ENCODE peak calls at places on chromosomes 13 and 19, in seven cellular contexts. One of them, this sample, is unnamed.

GRCh38 chr13:49240017-49240416 is 7.7 kb upstream of the CDADC1 start:
- DNase-seq in fibroblast of pulmonary artery: peak; percentile 51
- DNase-seq in astrocyte of the spinal cord: peak; percentile 46
- DNase-seq in mammary epithelial cell: peak; percentile 39
- DNase-seq in cardiac muscle cell: peak; percentile 2
- DNase-seq in lower leg skin: no peak
- DNase-seq in endothelial cell: peak; percentile 14
- DNase-seq in this sample: peak; percentile 5

GRCh38 chr19:10389863-10390262 is 9.5 kb upstream of the TYK2 start:
- DNase-seq in mammary epithelial cell: no peak
- DNase-seq in astrocyte of the spinal cord: no peak
- DNase-seq in cardiac muscle cell: no peak
- DNase-seq in endothelial cell: no peak
- DNase-seq in fibroblast of pulmonary artery: peak; percentile 18
- DNase-seq in lower leg skin: no peak
- DNase-seq in this sample: no peak

GRCh38 chr19:44745386-44745831 is 3.1 kb upstream of the BCL3 start:
- DNase-seq in lower leg skin: peak; percentile 95
- DNase-seq in endothelial cell: no peak
- DNase-seq in astrocyte of the spinal cord: peak; percentile 73
- DNase-seq in cardiac muscle cell: no peak
- DNase-seq in fibroblast of pulmonary artery: peak; percentile 92
- DNase-seq in mammary epithelial cell: peak; percentile 43
- DNase-seq in this sample: no peak

GRCh38 chr13:110770678-110771077 is 57.2 kb downstream of the ING1 start:
- DNase-seq in cardiac muscle cell: no peak
- DNase-seq in fibroblast of pulmonary artery: no peak
- DNase-seq in lower leg skin: no peak
- DNase-seq in astrocyte of the spinal cord: no peak
- DNase-seq in mammary epithelial cell: no peak
- DNase-seq in endothelial cell: no peak
- DNase-seq in this sample: no peak

GRCh38 chr19:6210721-6211600 is 68.8 kb downstream of the MLLT1 start:
- DNase-seq in astrocyte of the spinal cord: no peak
- DNase-seq in cardiac muscle cell: no peak
- DNase-seq in lower leg skin: peak; percentile 82
- DNase-seq in fibroblast of pulmonary artery: no peak
- DNase-seq in mammary epithelial cell: no peak
- DNase-seq in endothelial cell: no peak
- DNase-seq in this sample: no peak

GRCh38 chr19:39852882-39853281 is 6.7 kb upstream of the FBL start:
- DNase-seq in astrocyte of the spinal cord: no peak
- DNase-seq in cardiac muscle cell: no peak
- DNase-seq in mammary epithelial cell: no peak
- DNase-seq in lower leg skin: no peak
- DNase-seq in endothelial cell: no peak
- DNase-seq in fibroblast of pulmonary artery: no peak
- DNase-seq in this sample: no peak

GRCh38 chr19:18363787-18364186 is 22.2 kb upstream of the GDF15 start:
- DNase-seq in lower leg skin: no peak
- DNase-seq in mammary epithelial cell: no peak
- DNase-seq in endothelial cell: no peak
- DNase-seq in fibroblast of pulmonary artery: no peak
- DNase-seq in astrocyte of the spinal cord: no peak
- DNase-seq in cardiac muscle cell: no peak
- DNase-seq in this sample: no peak

GRCh38 chr13:94966380-94966779 is 254.0 kb upstream of the SOX21 start:
- DNase-seq in endothelial cell: no peak
- DNase-seq in fibroblast of pulmonary artery: no peak
- DNase-seq in astrocyte of the spinal cord: no peak
- DNase-seq in lower leg skin: no peak
- DNase-seq in cardiac muscle cell: no peak
- DNase-seq in mammary epithelial cell: no peak
- DNase-seq in this sample: no peak

GRCh38 chr13:19185086-19185864 is 3.7 kb upstream of the TUBA3C start:
- DNase-seq in lower leg skin: peak; percentile 72
- DNase-seq in mammary epithelial cell: no peak
- DNase-seq in astrocyte of the spinal cord: no peak
- DNase-seq in endothelial cell: no peak
- DNase-seq in fibroblast of pulmonary artery: no peak
- DNase-seq in cardiac muscle cell: no peak
- DNase-seq in this sample: no peak

GRCh38 chr13:97288486-97288900 is 66.4 kb downstream of the MBNL2 start:
- DNase-seq in endothelial cell: no peak
- DNase-seq in lower leg skin: no peak
- DNase-seq in astrocyte of the spinal cord: no peak
- DNase-seq in fibroblast of pulmonary artery: no peak
- DNase-seq in mammary epithelial cell: no peak
- DNase-seq in cardiac muscle cell: no peak
- DNase-seq in this sample: no peak

GRCh38 chr13:33927315-33927714 is 109.4 kb downstream of the RFC3 start:
- DNase-seq in endothelial cell: no peak
- DNase-seq in mammary epithelial cell: peak; percentile 55
- DNase-seq in fibroblast of pulmonary artery: peak; percentile 67
- DNase-seq in cardiac muscle cell: no peak
- DNase-seq in astrocyte of the spinal cord: peak; percentile 70
- DNase-seq in lower leg skin: no peak
- DNase-seq in this sample: peak; percentile 40

GRCh38 chr13:44818428-44818827 is 170.8 kb downstream of the NUFIP1 start:
- DNase-seq in mammary epithelial cell: peak; percentile 16
- DNase-seq in lower leg skin: no peak
- DNase-seq in cardiac muscle cell: peak; percentile 20
- DNase-seq in fibroblast of pulmonary artery: peak; percentile 36
- DNase-seq in astrocyte of the spinal cord: peak; percentile 38
- DNase-seq in endothelial cell: no peak
- DNase-seq in this sample: no peak

GRCh38 chr13:62627226-62627625 is 1211.6 kb upstream of the PCDH20 start:
- DNase-seq in fibroblast of pulmonary artery: no peak
- DNase-seq in mammary epithelial cell: no peak
- DNase-seq in astrocyte of the spinal cord: no peak
- DNase-seq in cardiac muscle cell: no peak
- DNase-seq in lower leg skin: peak; percentile 83
- DNase-seq in endothelial cell: no peak
- DNase-seq in this sample: no peak

GRCh38 chr19:29040291-29040690 is 172.7 kb downstream of the UQCRFS1 start:
- DNase-seq in fibroblast of pulmonary artery: no peak
- DNase-seq in cardiac muscle cell: no peak
- DNase-seq in lower leg skin: no peak
- DNase-seq in astrocyte of the spinal cord: no peak
- DNase-seq in endothelial cell: no peak
- DNase-seq in mammary epithelial cell: no peak
- DNase-seq in this sample: no peak

GRCh38 chr13:34515201-34515600 is 426.9 kb upstream of the NBEA start:
- DNase-seq in cardiac muscle cell: no peak
- DNase-seq in endothelial cell: no peak
- DNase-seq in astrocyte of the spinal cord: no peak
- DNase-seq in mammary epithelial cell: no peak
- DNase-seq in fibroblast of pulmonary artery: no peak
- DNase-seq in lower leg skin: no peak
- DNase-seq in this sample: no peak

GRCh38 chr19:51688665-51689571 is 4.2 kb upstream of the SPACA6 start:
- DNase-seq in astrocyte of the spinal cord: peak; percentile 98
- DNase-seq in mammary epithelial cell: peak; percentile 94
- DNase-seq in endothelial cell: peak; percentile 79
- DNase-seq in fibroblast of pulmonary artery: peak; percentile 97
- DNase-seq in lower leg skin: peak; percentile 97
- DNase-seq in cardiac muscle cell: peak; percentile 92
- DNase-seq in this sample: peak; percentile 88

GRCh38 chr19:2988568-2988967 is 11.2 kb downstream of the TLE6 start:
- DNase-seq in lower leg skin: no peak
- DNase-seq in astrocyte of the spinal cord: no peak
- DNase-seq in endothelial cell: no peak
- DNase-seq in fibroblast of pulmonary artery: no peak
- DNase-seq in mammary epithelial cell: no peak
- DNase-seq in cardiac muscle cell: no peak
- DNase-seq in this sample: no peak

DNA sequence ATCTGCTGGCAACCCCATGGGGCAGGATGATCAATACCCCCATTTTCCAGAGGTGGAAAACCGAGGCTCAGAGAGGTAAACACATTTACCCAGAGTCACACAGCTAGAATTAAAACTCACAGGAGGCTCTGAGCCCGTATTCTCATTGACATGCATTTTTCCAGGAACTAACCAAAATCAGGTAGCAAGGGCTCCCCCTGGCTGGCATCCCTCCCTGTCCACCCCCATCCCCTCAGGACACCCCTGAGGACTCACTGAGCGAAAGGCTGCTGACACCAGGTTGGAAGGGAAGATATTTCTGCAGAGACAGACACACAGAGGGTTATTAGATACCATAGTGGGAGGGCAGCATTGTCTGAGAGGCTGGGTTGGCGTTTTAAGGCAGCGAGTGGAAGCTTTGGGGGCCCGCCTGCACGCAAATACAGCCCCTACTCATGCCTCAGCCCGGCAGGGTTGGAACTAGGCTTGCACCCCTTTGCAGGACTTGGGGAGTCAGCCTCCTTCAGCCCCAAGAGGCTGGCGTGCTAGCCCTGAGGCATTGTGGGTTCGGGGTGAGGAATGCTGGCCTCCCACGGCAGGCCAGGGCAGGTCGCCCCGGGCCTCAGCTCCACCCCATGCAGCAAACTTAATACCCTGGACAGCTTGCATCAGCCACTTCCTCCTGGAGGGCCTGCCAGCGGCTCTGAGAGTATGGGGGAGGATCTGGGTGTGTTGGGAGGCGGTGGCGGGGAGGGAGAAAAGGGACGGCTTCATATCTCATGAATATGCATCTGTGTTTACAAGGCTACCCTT is 3.9 kb downstream of the SLC1A5 start:
- DNase-seq in fibroblast of pulmonary artery: peak; percentile 90
- DNase-seq in endothelial cell: peak; percentile 12
- DNase-seq in lower leg skin: peak; percentile 96
- DNase-seq in cardiac muscle cell: peak; percentile 40
- DNase-seq in mammary epithelial cell: peak; percentile 95
- DNase-seq in astrocyte of the spinal cord: peak; percentile 91
- DNase-seq in this sample: no peak
- TF ChIP-seq CTCF in fibroblast of pulmonary artery: peak; percentile 37
- TF ChIP-seq CTCF in endothelial cell: no peak
- TF ChIP-seq CTCF in lower leg skin: no peak
- TF ChIP-seq CTCF in cardiac muscle cell: peak; percentile 38
- TF ChIP-seq CTCF in mammary epithelial cell: no peak
- TF ChIP-seq CTCF in astrocyte of the spinal cord: peak; percentile 49
- TF ChIP-seq CTCF in this sample: peak; percentile 54

GRCh38 chr19:11519138-11519537 is 9.8 kb downstream of the ECSIT start:
- DNase-seq in cardiac muscle cell: no peak
- DNase-seq in endothelial cell: no peak
- DNase-seq in fibroblast of pulmonary artery: no peak
- DNase-seq in mammary epithelial cell: no peak
- DNase-seq in lower leg skin: no peak
- DNase-seq in astrocyte of the spinal cord: no peak
- DNase-seq in this sample: no peak
- TF ChIP-seq CTCF in cardiac muscle cell: no peak
- TF ChIP-seq CTCF in endothelial cell: no peak
- TF ChIP-seq CTCF in fibroblast of pulmonary artery: no peak
- TF ChIP-seq CTCF in mammary epithelial cell: no peak
- TF ChIP-seq CTCF in lower leg skin: no peak
- TF ChIP-seq CTCF in astrocyte of the spinal cord: no peak
- TF ChIP-seq CTCF in this sample: no peak

GRCh38 chr19:23686622-23687423 is at the start of gene ZNF675:
- DNase-seq in endothelial cell: peak; percentile 84
- DNase-seq in astrocyte of the spinal cord: peak; percentile 91
- DNase-seq in cardiac muscle cell: peak; percentile 94
- DNase-seq in mammary epithelial cell: peak; percentile 90
- DNase-seq in lower leg skin: peak; percentile 99
- DNase-seq in fibroblast of pulmonary artery: peak; percentile 92
- DNase-seq in this sample: peak; percentile 82
- TF ChIP-seq CTCF in endothelial cell: no peak
- TF ChIP-seq CTCF in astrocyte of the spinal cord: peak; percentile 7
- TF ChIP-seq CTCF in cardiac muscle cell: no peak
- TF ChIP-seq CTCF in mammary epithelial cell: no peak
- TF ChIP-seq CTCF in lower leg skin: no peak
- TF ChIP-seq CTCF in fibroblast of pulmonary artery: no peak
- TF ChIP-seq CTCF in this sample: peak; percentile 17

GRCh38 chr13:58202099-58202498 is 570.6 kb downstream of the PCDH17 start:
- DNase-seq in lower leg skin: no peak
- DNase-seq in endothelial cell: no peak
- DNase-seq in fibroblast of pulmonary artery: no peak
- DNase-seq in astrocyte of the spinal cord: no peak
- DNase-seq in mammary epithelial cell: no peak
- DNase-seq in cardiac muscle cell: no peak
- DNase-seq in this sample: no peak
- TF ChIP-seq CTCF in lower leg skin: no peak
- TF ChIP-seq CTCF in endothelial cell: no peak
- TF ChIP-seq CTCF in fibroblast of pulmonary artery: no peak
- TF ChIP-seq CTCF in astrocyte of the spinal cord: no peak
- TF ChIP-seq CTCF in mammary epithelial cell: no peak
- TF ChIP-seq CTCF in cardiac muscle cell: no peak
- TF ChIP-seq CTCF in this sample: no peak

GRCh38 chr13:99174533-99175100 is 26.0 kb upstream of the UBAC2 start:
- DNase-seq in lower leg skin: peak; percentile 7
- DNase-seq in mammary epithelial cell: no peak
- DNase-seq in fibroblast of pulmonary artery: no peak
- DNase-seq in cardiac muscle cell: no peak
- DNase-seq in astrocyte of the spinal cord: no peak
- DNase-seq in endothelial cell: no peak
- DNase-seq in this sample: no peak

GRCh38 chr13:99182439-99182838 is 18.2 kb upstream of the UBAC2 start:
- DNase-seq in fibroblast of pulmonary artery: no peak
- DNase-seq in cardiac muscle cell: no peak
- DNase-seq in astrocyte of the spinal cord: peak; percentile 16
- DNase-seq in lower leg skin: no peak
- DNase-seq in endothelial cell: no peak
- DNase-seq in mammary epithelial cell: no peak
- DNase-seq in this sample: no peak

GRCh38 chr13:99178636-99179035 is 22.0 kb upstream of the UBAC2 start:
- DNase-seq in endothelial cell: no peak
- DNase-seq in fibroblast of pulmonary artery: peak; percentile 26
- DNase-seq in astrocyte of the spinal cord: no peak
- DNase-seq in lower leg skin: no peak
- DNase-seq in mammary epithelial cell: no peak
- DNase-seq in cardiac muscle cell: no peak
- DNase-seq in this sample: no peak

GRCh38 chr13:99176309-99177276 is 24.1 kb upstream of the UBAC2 start:
- DNase-seq in mammary epithelial cell: peak; percentile 44
- DNase-seq in lower leg skin: peak; percentile 94
- DNase-seq in fibroblast of pulmonary artery: peak; percentile 67
- DNase-seq in endothelial cell: peak; percentile 77
- DNase-seq in cardiac muscle cell: peak; percentile 82
- DNase-seq in astrocyte of the spinal cord: peak; percentile 42
- DNase-seq in this sample: no peak

GRCh38 chr13:99179460-99179859 is 21.2 kb upstream of the UBAC2 start:
- DNase-seq in mammary epithelial cell: no peak
- DNase-seq in astrocyte of the spinal cord: no peak
- DNase-seq in lower leg skin: no peak
- DNase-seq in fibroblast of pulmonary artery: no peak
- DNase-seq in endothelial cell: no peak
- DNase-seq in cardiac muscle cell: no peak
- DNase-seq in this sample: no peak
- TF ChIP-seq CTCF in mammary epithelial cell: no peak
- TF ChIP-seq CTCF in astrocyte of the spinal cord: no peak
- TF ChIP-seq CTCF in lower leg skin: no peak
- TF ChIP-seq CTCF in fibroblast of pulmonary artery: no peak
- TF ChIP-seq CTCF in endothelial cell: no peak
- TF ChIP-seq CTCF in cardiac muscle cell: no peak
- TF ChIP-seq CTCF in this sample: no peak